ENCODE peak calls at places on chromosomes 13 and 19, in eight cellular contexts. S, F, R, Q, K, N, C and M are unnamed samples.

GRCh38 chr19:55071913-55072312 is 3.8 kb upstream of the EPS8L1 start:
- DNase-seq in S (no peak), F (no peak), R (no peak), Q (no peak), K (no peak), N (no peak), C (no peak), M (no peak)

GRCh38 chr13:99655351-99656091 is 154.2 kb downstream of the TM9SF2 start:
- DNase-seq in S (peak; percentile 45), F (no peak), R (peak; percentile 85), Q (peak; percentile 87), K (no peak), N (no peak), C (no peak), M (peak; percentile 78)

GRCh38 chr19:29834991-29835390 is 23.2 kb downstream of the CCNE1 start:
- DNase-seq in S (no peak), F (no peak), R (no peak), Q (no peak), K (no peak), N (no peak), C (no peak), M (no peak)

GRCh38 chr13:37074703-37075102 is 15.2 kb upstream of the SUPT20H start:
- DNase-seq in S (peak; percentile 24), F (no peak), R (peak; percentile 32), Q (no peak), K (peak; percentile 39), N (peak; percentile 57), C (no peak), M (no peak)

GRCh38 chr13:35917252-35917941 is 213.8 kb downstream of the DCLK1 start:
- DNase-seq in S (no peak), F (no peak), R (no peak), Q (no peak), K (no peak), N (no peak), C (no peak), M (no peak)

GRCh38 chr19:34325961-34326360 is 39.0 kb upstream of the GPI start:
- DNase-seq in S (no peak), F (no peak), R (no peak), Q (no peak), K (no peak), N (peak; percentile 29), C (no peak), M (no peak)

GRCh38 chr19:38057954-38058690 is 151.1 kb downstream of the SIPA1L3 start:
- DNase-seq in S (no peak), F (no peak), R (peak; percentile 28), Q (peak; percentile 54), K (peak; percentile 62), N (no peak), C (no peak), M (no peak)

GRCh38 chr13:42876270-42876714 is 94.9 kb downstream of the FAM216B start:
- DNase-seq in S (no peak), F (no peak), R (no peak), Q (no peak), K (no peak), N (no peak), C (no peak), M (no peak)

GRCh38 chr19:3671680-3672574 is 28.3 kb downstream of the PIP5K1C start:
- DNase-seq in S (no peak), F (no peak), R (no peak), Q (no peak), K (no peak), N (peak; percentile 25), C (no peak), M (no peak)

DNA sequence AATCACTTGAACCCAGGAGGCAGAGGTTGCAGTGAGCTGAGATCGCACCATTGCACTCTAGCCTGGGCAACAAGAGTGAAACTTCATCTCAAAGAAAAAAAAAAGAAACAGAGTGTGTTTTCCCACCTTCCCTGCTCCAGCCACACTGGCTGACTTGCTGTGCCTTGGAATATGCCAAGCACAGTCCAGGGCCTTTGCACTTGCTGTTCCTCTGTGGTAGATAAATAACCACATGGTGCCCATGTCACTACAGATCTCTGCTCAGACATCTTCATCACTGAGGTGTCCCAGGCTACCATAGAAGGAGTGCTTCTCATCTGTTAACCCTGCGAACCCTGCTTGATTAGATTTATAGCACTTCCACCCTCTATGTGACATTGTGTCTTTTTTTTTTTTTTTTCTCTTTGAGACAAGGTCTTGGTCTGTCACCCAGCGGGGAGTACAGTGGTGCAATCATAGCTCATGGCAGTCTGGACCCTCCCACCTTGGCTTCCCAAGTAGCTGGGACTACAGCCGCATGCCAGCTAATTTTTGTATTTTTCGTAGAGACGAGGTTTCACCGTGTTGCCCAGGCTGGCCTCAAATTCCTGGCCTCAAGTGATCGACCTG is 10.4 kb downstream of the SMARCA4 start:
- DNase-seq in S (no peak), F (no peak), R (no peak), Q (no peak), K (no peak), N (no peak), C (no peak), M (no peak)
- H3K27ac ChIP-seq in S (no peak overlapping the region), F (no peak overlapping the region), R (no peak overlapping the region), Q (no peak overlapping the region), K (no peak overlapping the region), N (no peak overlapping the region), C (no peak overlapping the region), M (no peak overlapping the region)

GRCh38 chr19:16586477-16586871 is 14.3 kb upstream of the SLC35E1 start:
- DNase-seq in S (no peak), F (no peak), R (no peak), Q (no peak), K (no peak), N (no peak), C (no peak), M (no peak)
- H3K27ac ChIP-seq in S (no peak overlapping the region), F (peak overlapping the region; percentile 84), R (no peak overlapping the region), Q (no peak overlapping the region), K (no peak overlapping the region), N (no peak overlapping the region), C (no peak overlapping the region), M (no peak overlapping the region)

GRCh38 chr13:105920375-105920774 is 615.1 kb downstream of the EFNB2 start:
- DNase-seq in S (peak; percentile 88), F (no peak), R (peak; percentile 44), Q (no peak), K (no peak), N (peak; percentile 98), C (no peak), M (peak; percentile 76)

GRCh38 chr13:105918842-105919741 is 616.4 kb downstream of the EFNB2 start:
- DNase-seq in S (no peak), F (no peak), R (peak; percentile 88), Q (peak; percentile 51), K (peak; percentile 71), N (peak; percentile 91), C (no peak), M (peak; percentile 70)

GRCh38 chr13:105914637-105915036 is 620.8 kb downstream of the EFNB2 start:
- DNase-seq in S (no peak), F (no peak), R (no peak), Q (no peak), K (no peak), N (peak; percentile 98), C (no peak), M (no peak)

DNA sequence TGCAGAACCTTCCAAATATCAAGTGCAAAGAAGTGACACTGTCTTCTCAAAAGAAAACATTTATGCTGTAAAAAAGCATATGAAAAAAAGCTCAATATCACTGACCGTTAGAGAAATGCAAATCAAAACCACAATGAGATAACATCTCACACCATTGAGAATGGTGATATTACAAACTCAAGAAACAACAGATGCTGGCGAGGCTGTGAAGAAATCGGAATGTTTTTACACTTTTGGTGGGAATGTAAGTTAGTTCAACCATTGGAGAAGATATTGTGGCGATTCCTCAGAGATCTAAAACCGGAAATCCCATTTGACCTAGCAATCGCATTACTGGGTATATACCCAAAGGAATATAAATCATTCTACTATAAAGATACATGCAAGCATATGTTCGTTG is 620.0 kb downstream of the EFNB2 start:
- DNase-seq in S (no peak), F (no peak), R (no peak), Q (no peak), K (no peak), N (no peak), C (no peak), M (no peak)
- H3K27ac ChIP-seq in S (no peak overlapping the region), F (no peak overlapping the region), R (no peak overlapping the region), Q (no peak overlapping the region), K (no peak overlapping the region), N (peak overlapping the region; percentile 66), C (no peak overlapping the region), M (no peak overlapping the region)

GRCh38 chr13:93409816-93410215 is 183.2 kb downstream of the GPC6 start:
- DNase-seq in S (no peak), F (no peak), R (no peak), Q (no peak), K (no peak), N (no peak), C (no peak), M (no peak)
- H3K27ac ChIP-seq in S (no peak overlapping the region), F (no peak overlapping the region), R (no peak overlapping the region), Q (no peak overlapping the region), K (no peak overlapping the region), N (no peak overlapping the region), C (no peak overlapping the region), M (no peak overlapping the region)

DNA sequence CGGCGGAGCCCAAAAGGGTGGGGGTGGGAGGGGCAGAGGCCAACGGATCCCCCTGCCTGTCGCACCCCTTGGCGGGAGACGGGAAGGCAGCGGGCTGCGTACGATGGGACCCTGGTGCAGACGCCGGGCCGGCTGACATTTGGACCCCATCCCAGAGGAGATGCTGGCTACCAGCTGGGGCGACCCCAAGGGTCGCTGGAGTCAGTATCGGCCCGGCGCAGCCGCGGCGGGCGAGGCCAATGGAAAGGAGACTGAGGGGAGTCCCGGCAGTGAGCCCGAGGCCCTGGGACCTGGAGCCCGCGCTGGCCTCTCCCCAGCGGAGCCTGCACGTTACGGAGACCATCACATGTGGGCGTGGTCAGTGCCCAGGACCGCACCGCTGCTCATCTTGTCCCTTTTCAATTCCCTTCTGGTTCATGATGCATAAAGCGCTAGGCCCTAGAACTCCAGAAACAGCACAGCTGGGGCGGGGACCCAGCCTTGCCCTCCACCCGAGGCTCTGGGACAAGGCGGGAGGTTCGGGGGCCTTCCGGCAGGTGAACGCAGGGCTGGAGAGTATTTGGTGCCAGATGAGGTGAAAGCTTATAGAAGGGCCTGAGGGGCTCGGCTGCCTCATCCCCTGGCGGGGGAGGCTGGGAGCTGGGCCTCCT is 8.0 kb downstream of the C19orf25 start:
- DNase-seq in S (peak; percentile 92), F (no peak), R (peak; percentile 51), Q (no peak), K (no peak), N (no peak), C (no peak), M (no peak)
- H3K27ac ChIP-seq in S (no peak overlapping the region), F (no peak overlapping the region), R (no peak overlapping the region), Q (no peak overlapping the region), K (no peak overlapping the region), N (no peak overlapping the region), C (no peak overlapping the region), M (no peak overlapping the region)

GRCh38 chr19:39845621-39846175 is 481 bp downstream of the FBL start:
- DNase-seq in S (peak; percentile 61), F (no peak), R (peak; percentile 48), Q (peak; percentile 87), K (peak; percentile 73), N (no peak), C (no peak), M (no peak)
- H3K27ac ChIP-seq in S (no peak overlapping the region), F (peak overlapping the region; percentile 85), R (peak overlapping the region; percentile 93), Q (peak overlapping the region; percentile 90), K (peak overlapping the region; percentile 55), N (peak overlapping the region; percentile 35), C (peak overlapping the region; percentile 71), M (peak overlapping the region; percentile 58)